ENCODE peak calls at places on chromosomes 7 and 10, in four cellular contexts. U is A673, J is type B pancreatic cell, O is AG04450. M is an unnamed sample.

GRCh38 chr7:27066148-27066547 is 29.7 kb downstream of the HOXA1 start:
- DNase-seq in U (peak), J (no peak), O (no peak), M (no peak)

GRCh38 chr7:27940341-27940740 is 200.4 kb downstream of the TAX1BP1 start:
- DNase-seq in U (no peak), J (no peak), O (no peak), M (no peak)

GRCh38 chr10:122019414-122019975 is 30.5 kb downstream of the TACC2 start:
- DNase-seq in U (no peak), J (no peak), O (no peak), M (no peak)

GRCh38 chr10:129725890-129726631 is 238.0 kb downstream of the EBF3 start:
- DNase-seq in U (no peak), J (no peak), O (no peak), M (no peak)

GRCh38 chr7:20778063-20778721 is 8.5 kb downstream of the SP8 start:
- DNase-seq in U (peak), J (peak), O (no peak), M (no peak)

GRCh38 chr10:72270607-72271281 is 3.0 kb upstream of the DDIT4 start:
- DNase-seq in U (no peak), J (no peak), O (no peak), M (no peak)

GRCh38 chr10:67492317-67493019 is 203.5 kb downstream of the CTNNA3 start:
- DNase-seq in U (no peak), J (no peak), O (no peak), M (no peak)

GRCh38 chr7:42414028-42414427 is 177.0 kb upstream of the GLI3 start:
- DNase-seq in U (peak), J (no peak), O (no peak), M (no peak)

GRCh38 chr10:102619281-102619981 is 24.8 kb upstream of the TRIM8 start:
- DNase-seq in U (no peak), J (no peak), O (no peak), M (no peak)

GRCh38 chr7:81433692-81434331 is 336.0 kb downstream of the HGF start:
- DNase-seq in U (no peak), J (no peak), O (no peak), M (no peak)

GRCh38 chr7:17580141-17580540 is 281.7 kb downstream of the AHR start:
- DNase-seq in U (peak), J (no peak), O (peak), M (no peak)

GRCh38 chr7:21300692-21301091 is 127.2 kb upstream of the SP4 start:
- DNase-seq in U (peak), J (no peak), O (no peak), M (no peak)

GRCh38 chr7:30445770-30446169 is 32.8 kb downstream of the NOD1 start:
- DNase-seq in U (peak), J (no peak), O (no peak), M (no peak)

GRCh38 chr7:155885162-155886160 is 73.2 kb upstream of the SHH start:
- DNase-seq in U (no peak), J (no peak), O (peak), M (no peak)

GRCh38 chr10:92690211-92691041 is 671 bp downstream of the HHEX start:
- DNase-seq in U (peak), J (no peak), O (no peak), M (no peak)

GRCh38 chr10:50540069-50540825 is 83.5 kb downstream of the SGMS1 start:
- DNase-seq in U (no peak), J (no peak), O (no peak), M (no peak)

GRCh38 chr10:28677889-28678686 is 767 bp downstream of the BAMBI start:
- DNase-seq in U (peak), J (peak), O (no peak), M (peak)

GRCh38 chr7:113806633-113807327 is 112.0 kb downstream of the PPP1R3A start:
- DNase-seq in U (no peak), J (no peak), O (peak), M (no peak)

GRCh38 chr7:113812881-113813280 is 105.9 kb downstream of the PPP1R3A start:
- DNase-seq in U (no peak), J (no peak), O (no peak), M (no peak)

GRCh38 chr7:113805976-113806375 is 112.8 kb downstream of the PPP1R3A start:
- DNase-seq in U (no peak), J (no peak), O (no peak), M (no peak)

GRCh38 chr7:113809591-113809990 is 109.2 kb downstream of the PPP1R3A start:
- DNase-seq in U (no peak), J (no peak), O (no peak), M (no peak)

DNA sequence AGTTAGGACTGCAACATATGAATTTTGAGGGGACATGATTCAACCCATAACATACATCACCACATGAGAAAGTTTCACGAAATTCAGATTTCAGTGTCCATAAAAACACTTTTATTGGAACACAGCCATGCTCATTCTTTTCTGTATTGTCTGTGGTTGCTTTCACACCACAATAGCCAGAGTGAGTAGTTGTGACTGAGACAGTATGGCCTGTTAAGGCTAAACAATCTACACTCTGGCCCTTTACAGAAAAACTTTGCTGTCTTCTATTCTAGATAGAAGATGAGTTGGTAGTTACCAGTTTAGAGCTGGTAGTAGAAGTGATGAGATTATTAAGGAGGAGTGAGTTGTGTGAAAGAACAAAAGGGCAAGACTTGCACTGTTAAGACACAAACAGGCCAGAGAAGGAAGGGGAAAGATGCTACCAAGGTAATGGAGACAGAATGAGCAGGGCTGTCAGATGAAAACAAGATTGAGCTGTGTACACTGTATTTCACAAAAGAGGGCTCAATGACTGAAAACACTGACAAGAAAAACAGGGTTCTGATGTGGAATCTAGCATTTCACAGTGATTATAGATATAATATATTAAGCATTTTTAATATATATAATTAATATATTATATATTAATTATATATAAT is 108.6 kb downstream of the PPP1R3A start:
- DNase-seq in U (peak), J (no peak), O (no peak), M (no peak)
- TF ChIP-seq CTCF in U (no peak), J (no peak), O (no peak), M (no peak)

GRCh38 chr10:26156019-26156418 is 60.6 kb upstream of the GAD2 start:
- DNase-seq in U (no peak), J (no peak), O (no peak), M (no peak)

GRCh38 chr10:26157734-26158133 is 58.8 kb upstream of the GAD2 start:
- DNase-seq in U (peak), J (no peak), O (no peak), M (no peak)
- TF ChIP-seq CTCF in U (peak), J (no peak), O (no peak), M (no peak)

GRCh38 chr10:7218974-7219373 is 191.9 kb downstream of the SFMBT2 start:
- DNase-seq in U (peak), J (no peak), O (no peak), M (no peak)
- TF ChIP-seq CTCF in U (no peak), J (no peak), O (no peak), M (peak)

GRCh38 chr7:143002106-143002505 is 24.8 kb downstream of the OR9A2 start:
- DNase-seq in U (no peak), J (no peak), O (no peak), M (no peak)
- TF ChIP-seq CTCF in U (peak), J (peak), O (no peak), M (peak)

GRCh38 chr10:104350146-104350635 is 3.4 kb upstream of the CFAP58 start:
- DNase-seq in U (peak), J (no peak), O (no peak), M (no peak)
- TF ChIP-seq CTCF in U (peak), J (peak), O (peak), M (peak)

GRCh38 chr7:129493555-129493954 is 8.8 kb upstream of the SMKR1 start:
- DNase-seq in U (no peak), J (no peak), O (no peak), M (peak)
- TF ChIP-seq CTCF in U (peak), J (no peak), O (peak), M (peak)

M was measured in osteocyte.